ENCODE peak calls at places on chromosomes 4 and X, in ten cellular contexts. E, K, W, R, U, F, O, A, M and L are unnamed samples. For H3K4me1, the result is how much of the 10 kb centered on the place peaks cover.

GRCh38 chr4:85966308-85966882 is 393.5 kb downstream of the MAPK10 start:
- DNase-seq in A (no peak), K (no peak), M (no peak), O (no peak), U (no peak), W (no peak), E (no peak), F (peak), R (no peak), L (peak)

GRCh38 chr4:169311643-169312365 is 41.0 kb upstream of the SH3RF1 start:
- DNase-seq in F (peak), K (peak), A (no peak), E (no peak), O (peak), R (peak), W (peak), U (peak), M (no peak), L (peak)

GRCh38 chrX:150540965-150541364 is 27.5 kb upstream of the MTM1 start:
- DNase-seq in A (no peak), E (no peak), R (no peak), U (no peak), F (no peak), O (no peak), K (no peak), W (no peak), M (no peak), L (no peak)

GRCh38 chrX:74536142-74537010 is 78.0 kb downstream of the RLIM start:
- DNase-seq in F (peak), E (peak), R (peak), O (peak), U (no peak), A (peak), K (peak), M (peak), W (peak), L (peak)

GRCh38 chr4:8370835-8371234 is 69.7 kb downstream of the ACOX3 start:
- DNase-seq in R (no peak), W (no peak), O (no peak), E (peak), U (no peak), M (no peak), A (no peak), K (no peak), F (no peak), L (no peak)

GRCh38 chr4:138567696-138568095 is 325.5 kb upstream of the SLC7A11 start:
- DNase-seq in A (no peak), F (peak), M (no peak), U (no peak), E (no peak), R (no peak), K (no peak), O (no peak), W (no peak), L (peak)

GRCh38 chr4:140080883-140081282 is 73.1 kb downstream of the MAML3 start:
- DNase-seq in M (no peak), O (no peak), E (no peak), A (no peak), F (peak), W (no peak), R (no peak), K (no peak), U (no peak), L (no peak)

GRCh38 chr4:98653006-98653405 is 5.4 kb downstream of the TSPAN5 start:
- DNase-seq in F (peak), M (no peak), A (no peak), O (no peak), W (no peak), R (no peak), U (no peak), K (no peak), E (no peak), L (no peak)

GRCh38 chr4:136934601-136935000 is 597.7 kb downstream of the PCDH18 start:
- DNase-seq in E (no peak), R (no peak), U (no peak), O (no peak), A (no peak), W (no peak), K (no peak), M (no peak), F (no peak), L (no peak)

GRCh38 chr4:6806924-6807676 is 24.6 kb downstream of the KIAA0232 start:
- DNase-seq in O (no peak), U (no peak), R (no peak), M (no peak), F (peak), E (no peak), K (no peak), W (no peak), A (no peak), L (no peak)
- H3K4me1 ChIP-seq in O (under half), U (under half), R (under half), M (under half), F (under half), E (under half), K (under half), W (half or more), A (under half), L (under half)

GRCh38 chr4:55329012-55329411 is 17.0 kb upstream of the SRD5A3 start:
- DNase-seq in O (no peak), K (no peak), E (no peak), U (no peak), A (no peak), W (no peak), M (no peak), R (no peak), F (no peak), L (no peak)
- H3K27ac ChIP-seq in O (no peak), K (no peak), E (no peak), U (no peak), A (no peak), W (no peak), M (no peak), R (no peak), F (no peak), L (no peak)

DNA sequence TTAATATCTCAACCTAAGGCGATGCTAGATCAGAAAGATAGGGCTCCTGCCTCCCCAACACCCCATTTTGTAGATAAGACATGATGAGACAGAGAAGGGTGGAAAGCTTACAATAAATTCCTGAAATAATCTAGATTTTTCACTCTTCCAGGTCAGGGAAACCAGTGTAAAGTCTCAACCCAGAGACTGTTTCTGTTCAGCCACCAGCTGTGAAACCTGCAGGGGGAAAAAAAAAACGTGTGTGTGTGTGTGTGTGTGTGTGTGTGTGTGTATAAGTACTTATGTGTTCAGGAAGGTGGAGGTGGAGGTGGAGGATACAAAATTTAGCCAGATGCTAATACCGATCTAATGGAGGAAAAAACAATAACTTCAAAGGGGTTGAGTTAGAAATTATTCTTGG is 773 bp upstream of the ITM2A start:
- DNase-seq in F (no peak), E (no peak), O (no peak), M (no peak), R (no peak), U (no peak), K (no peak), A (peak), W (no peak), L (no peak)
- H3K4me3 ChIP-seq in F (no peak), E (no peak), O (no peak), M (no peak), R (no peak), U (no peak), K (no peak), A (peak), W (no peak), L (no peak)

GRCh38 chr4:145930592-145930991 is 8.0 kb downstream of the ZNF827 start:
- DNase-seq in W (peak), K (no peak), A (no peak), F (no peak), U (no peak), M (no peak), O (no peak), R (no peak), E (no peak), L (no peak)
- H3K4me1 ChIP-seq in W (half or more), K (under half), A (under half), F (under half), U (under half), M (under half), O (under half), R (under half), E (under half), L (half or more)

GRCh38 chrX:110081320-110081719 is 78.4 kb downstream of the TMEM164 start:
- DNase-seq in U (no peak), K (no peak), F (no peak), M (no peak), E (no peak), W (no peak), R (no peak), O (no peak), A (no peak), L (no peak)
- H3K27ac ChIP-seq in U (no peak), K (no peak), F (no peak), M (no peak), E (no peak), W (no peak), R (peak), O (no peak), A (no peak), L (no peak)